ENCODE peak calls at places on chromosomes 16 and 17, in ten cellular contexts. T is adrenal gland; K is heart right ventricle; E is astrocyte of the spinal cord; Z is HCT116; B is CD8-positive, alpha-beta T cell; Q is AG09319; M is heart left ventricle; H is GM23338; D is progenitor cell of endocrine pancreas. U is an unnamed sample.

GRCh38 chr16:68960910-68961309 is 117.6 kb downstream of the TANGO6 start:
- DNase-seq in M (no peak), T (no peak), H (no peak), B (no peak), K (no peak), Q (no peak), Z (no peak), E (no peak), D (no peak), U (no peak)

GRCh38 chr16:19517424-19518089 is 4.3 kb downstream of the GDE1 start:
- DNase-seq in Z (no peak), K (no peak), H (no peak), M (no peak), D (no peak), Q (peak), T (no peak), B (no peak), E (peak), U (no peak)

GRCh38 chr16:10037771-10038170 is 144.5 kb downstream of the GRIN2A start:
- DNase-seq in M (no peak), K (no peak), B (no peak), E (no peak), H (no peak), T (no peak), D (no peak), Q (no peak), Z (no peak), U (no peak)

GRCh38 chr16:87060026-87060986 is 256.9 kb downstream of the C16orf95 start:
- DNase-seq in H (peak), E (peak), Q (no peak), M (peak), B (no peak), K (peak), Z (no peak), T (no peak), D (no peak), U (no peak)

GRCh38 chr16:11674818-11675560 is 6.7 kb downstream of the SNN start:
- DNase-seq in Q (no peak), E (no peak), T (peak), Z (peak), B (no peak), D (no peak), M (no peak), H (peak), K (no peak), U (no peak)

GRCh38 chr17:27218719-27219488 is 75.0 kb upstream of the WSB1 start:
- DNase-seq in B (no peak), H (no peak), M (no peak), T (no peak), Z (no peak), D (no peak), Q (no peak), K (no peak), E (no peak), U (no peak)

GRCh38 chr16:66278111-66278531 is 88.4 kb upstream of the CDH5 start:
- DNase-seq in Z (no peak), K (no peak), B (no peak), D (no peak), M (no peak), Q (no peak), H (no peak), E (no peak), T (no peak), U (no peak)

GRCh38 chr17:46742539-46743270 is 75.8 kb downstream of the WNT3 start:
- DNase-seq in E (peak), Q (peak), B (no peak), Z (peak), T (peak), D (no peak), M (peak), K (peak), H (no peak), U (no peak)

GRCh38 chr17:37605813-37606505 is 3.3 kb downstream of the SYNRG start:
- DNase-seq in D (no peak), T (no peak), Z (no peak), H (no peak), M (no peak), K (no peak), E (no peak), B (peak), Q (no peak), U (no peak)

GRCh38 chr17:78605429-78605828 is 28.2 kb upstream of the DNAH17 start:
- DNase-seq in T (no peak), E (no peak), K (no peak), Q (no peak), H (no peak), Z (no peak), D (no peak), B (no peak), M (no peak), U (no peak)

GRCh38 chr17:2592974-2593845 is at the start of gene PAFAH1B1:
- DNase-seq in M (peak), B (peak), T (peak), H (peak), Z (peak), E (peak), Q (peak), K (peak), D (peak), U (peak)
- TF ChIP-seq CTCF in M (peak), B (no peak), T (no peak), H (peak), Z (no peak), E (no peak), Q (no peak), K (no peak), D (no peak), U (no peak)

GRCh38 chr16:57755726-57756423 is 20.3 kb downstream of the KATNB1 start:
- DNase-seq in T (no peak), M (no peak), Z (no peak), B (no peak), E (no peak), Q (no peak), H (no peak), D (no peak), K (no peak), U (no peak)
- TF ChIP-seq CTCF in T (no peak), M (no peak), Z (no peak), B (no peak), E (no peak), Q (no peak), H (no peak), D (no peak), K (no peak), U (no peak)

GRCh38 chr17:17742688-17743390 is 61.6 kb downstream of the RAI1 start:
- DNase-seq in Z (no peak), B (no peak), T (no peak), M (no peak), E (no peak), Q (no peak), K (no peak), D (no peak), H (no peak), U (no peak)

GRCh38 chr17:17739388-17740066 is 58.3 kb downstream of the RAI1 start:
- DNase-seq in D (no peak), Q (no peak), B (no peak), M (peak), Z (no peak), E (peak), T (peak), H (no peak), K (no peak), U (no peak)

GRCh38 chr17:17742133-17742621 is 60.9 kb downstream of the RAI1 start:
- DNase-seq in M (no peak), D (no peak), Z (no peak), Q (no peak), E (peak), H (no peak), K (no peak), T (no peak), B (no peak), U (no peak)

GRCh38 chr17:17740627-17741237 is 59.5 kb downstream of the RAI1 start:
- DNase-seq in K (no peak), Z (no peak), H (no peak), D (no peak), E (peak), T (no peak), B (no peak), M (no peak), Q (no peak), U (no peak)

DNA sequence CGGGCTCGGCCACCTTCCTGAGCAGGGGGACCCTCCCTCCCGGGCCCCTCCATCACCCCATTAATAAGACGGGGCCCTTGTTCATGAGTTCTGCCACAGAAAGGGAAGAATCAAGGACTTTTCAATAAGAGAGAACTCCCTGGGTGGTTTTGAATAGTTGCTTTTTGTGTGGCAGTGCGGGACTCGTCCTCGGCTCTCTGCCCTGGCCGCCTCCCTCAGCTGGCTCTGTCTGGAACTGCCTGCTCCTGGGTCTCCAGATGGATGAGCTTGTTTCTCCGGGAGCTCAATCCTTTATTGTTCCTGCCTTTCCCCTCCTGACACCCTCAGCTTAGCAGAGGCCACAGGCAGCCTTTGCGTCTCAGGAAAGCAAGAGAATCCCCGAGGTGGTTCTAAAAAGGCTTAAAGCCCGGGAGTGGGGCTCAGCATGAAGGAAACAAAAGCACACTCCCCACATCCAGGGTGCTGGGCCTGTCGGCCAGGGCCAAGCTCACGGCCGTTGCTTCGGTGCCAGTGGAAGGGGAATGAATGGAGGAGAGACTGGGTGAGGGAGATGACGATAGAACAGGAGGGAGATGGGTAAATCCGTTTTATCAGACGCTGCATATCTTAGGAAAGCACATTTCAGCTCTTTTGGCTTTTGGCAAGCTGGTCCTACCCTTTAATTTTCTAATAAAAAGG is 60.2 kb downstream of the RAI1 start:
- DNase-seq in B (no peak), H (peak), E (peak), Q (no peak), K (no peak), D (no peak), Z (no peak), T (peak), M (no peak), U (peak)
- TF ChIP-seq CTCF in B (no peak), H (no peak), E (peak), Q (peak), K (no peak), D (peak), Z (no peak), T (no peak), M (no peak), U (no peak)

GRCh38 chr17:43814026-43814425 is 18.9 kb downstream of the MPP3 start:
- DNase-seq in Z (no peak), K (no peak), E (no peak), D (no peak), B (no peak), T (no peak), M (no peak), Q (no peak), H (peak), U (no peak)
- TF ChIP-seq CTCF in Z (no peak), K (no peak), E (no peak), D (peak), B (no peak), T (no peak), M (no peak), Q (no peak), H (peak), U (no peak)

GRCh38 chr17:58121925-58122324 is 26.3 kb upstream of the OR4D1 start:
- DNase-seq in Q (no peak), M (no peak), H (peak), D (no peak), B (peak), E (peak), Z (peak), K (no peak), T (no peak), U (no peak)
- TF ChIP-seq CTCF in Q (no peak), M (peak), H (peak), D (peak), B (peak), E (peak), Z (peak), K (no peak), T (no peak), U (no peak)

GRCh38 chr17:81860756-81861568 is 627 bp upstream of the P4HB start:
- DNase-seq in D (peak), K (peak), B (peak), E (peak), T (peak), M (peak), Z (peak), Q (peak), H (peak), U (peak)
- TF ChIP-seq CTCF in D (no peak), K (no peak), B (no peak), E (no peak), T (no peak), M (peak), Z (no peak), Q (no peak), H (no peak), U (no peak)